ENCODE peak calls at places on chromosome 14, in five cellular contexts. One of them, this sample, is unnamed.

GRCh38 chr14:36939265-36939664 is 233.1 kb downstream of the SLC25A21 start:
- DNase-seq in nucleus accumbens: no peak
- DNase-seq in HL-60: no peak
- DNase-seq in NCI-H2081: no peak
- DNase-seq in fibroblast of pulmonary artery: no peak
- DNase-seq in this sample: no peak

GRCh38 chr14:70754989-70755388 is 54.3 kb downstream of the MAP3K9 start:
- DNase-seq in nucleus accumbens: no peak
- DNase-seq in HL-60: no peak
- DNase-seq in NCI-H2081: no peak
- DNase-seq in fibroblast of pulmonary artery: peak
- DNase-seq in this sample: no peak

GRCh38 chr14:99601301-99601945 is 2.6 kb downstream of the CCDC85C start:
- DNase-seq in nucleus accumbens: no peak
- DNase-seq in HL-60: no peak
- DNase-seq in NCI-H2081: no peak
- DNase-seq in fibroblast of pulmonary artery: no peak
- DNase-seq in this sample: no peak

GRCh38 chr14:24327303-24327702 is 7.6 kb downstream of the ADCY4 start:
- DNase-seq in nucleus accumbens: no peak
- DNase-seq in HL-60: peak
- DNase-seq in NCI-H2081: no peak
- DNase-seq in fibroblast of pulmonary artery: no peak
- DNase-seq in this sample: no peak

GRCh38 chr14:79781882-79782281 is 429.4 kb downstream of the DIO2 start:
- DNase-seq in nucleus accumbens: no peak
- DNase-seq in HL-60: no peak
- DNase-seq in NCI-H2081: no peak
- DNase-seq in fibroblast of pulmonary artery: peak
- DNase-seq in this sample: no peak

GRCh38 chr14:76531085-76531484 is 155.1 kb downstream of the ESRRB start:
- DNase-seq in nucleus accumbens: no peak
- DNase-seq in HL-60: no peak
- DNase-seq in NCI-H2081: no peak
- DNase-seq in fibroblast of pulmonary artery: no peak
- DNase-seq in this sample: no peak

GRCh38 chr14:22532345-22533056 is 56.5 kb downstream of the DAD1 start:
- DNase-seq in nucleus accumbens: no peak
- DNase-seq in HL-60: no peak
- DNase-seq in NCI-H2081: no peak
- DNase-seq in fibroblast of pulmonary artery: peak
- DNase-seq in this sample: no peak

GRCh38 chr14:41899416-41899815 is 292.7 kb downstream of the LRFN5 start:
- DNase-seq in nucleus accumbens: no peak
- DNase-seq in HL-60: no peak
- DNase-seq in NCI-H2081: peak
- DNase-seq in fibroblast of pulmonary artery: peak
- DNase-seq in this sample: no peak

GRCh38 chr14:105859717-105860614 is 333.6 kb downstream of the TMEM121 start:
- DNase-seq in nucleus accumbens: no peak
- DNase-seq in HL-60: no peak
- DNase-seq in NCI-H2081: no peak
- DNase-seq in fibroblast of pulmonary artery: no peak
- DNase-seq in this sample: no peak

GRCh38 chr14:92603309-92604257 is 90.0 kb downstream of the RIN3 start:
- DNase-seq in nucleus accumbens: no peak
- DNase-seq in HL-60: no peak
- DNase-seq in NCI-H2081: peak
- DNase-seq in fibroblast of pulmonary artery: peak
- DNase-seq in this sample: no peak

GRCh38 chr14:93057586-93058280 is 58.0 kb downstream of the ITPK1 start:
- DNase-seq in nucleus accumbens: no peak
- DNase-seq in HL-60: no peak
- DNase-seq in NCI-H2081: no peak
- DNase-seq in fibroblast of pulmonary artery: no peak
- DNase-seq in this sample: no peak